ENCODE peak calls at places on chromosomes 1 and 21, in nine cellular contexts. L, E, X, F, U, A, W, Y and N are unnamed samples. For H3K4me1, the result is how much of the 10 kb centered on the place peaks cover.

GRCh38 chr1:183773456-183773855 is 31.5 kb upstream of the RGL1 start:
- DNase-seq in X (no peak), Y (no peak), F (no peak), A (no peak), E (no peak), L (no peak), W (no peak), U (no peak), N (no peak)

GRCh38 chr1:63466759-63467158 is 56.3 kb downstream of the ITGB3BP start:
- DNase-seq in L (no peak), A (no peak), X (no peak), E (no peak), W (no peak), U (no peak), F (no peak), Y (no peak), N (no peak)

GRCh38 chr1:2158272-2158671 is 36.3 kb downstream of the FAAP20 start:
- DNase-seq in U (no peak), L (no peak), Y (no peak), A (no peak), E (no peak), X (no peak), W (no peak), F (no peak), N (no peak)

GRCh38 chr1:10920063-10920626 is 92.3 kb upstream of the TARDBP start:
- DNase-seq in Y (no peak), U (no peak), A (no peak), X (no peak), L (no peak), E (no peak), F (no peak), W (no peak), N (no peak)

GRCh38 chr1:222163895-222164294 is 384.0 kb downstream of the HHIPL2 start:
- DNase-seq in F (no peak), W (no peak), L (no peak), U (no peak), X (no peak), E (no peak), A (no peak), Y (no peak), N (no peak)

GRCh38 chr1:76868154-76868882 is 1.0 kb downstream of the ST6GALNAC5 start:
- DNase-seq in L (no peak), E (peak), Y (peak), X (no peak), U (peak), F (no peak), A (peak), W (no peak), N (no peak)

GRCh38 chr1:31302749-31303441 is 6.1 kb downstream of the ZCCHC17 start:
- DNase-seq in L (no peak), X (no peak), W (no peak), U (peak), F (no peak), Y (no peak), E (no peak), A (no peak), N (no peak)

GRCh38 chr1:22952694-22953391 is 19.8 kb downstream of the LACTBL1 start:
- DNase-seq in L (no peak), A (no peak), X (no peak), Y (no peak), F (no peak), W (no peak), U (no peak), E (no peak), N (no peak)

GRCh38 chr1:10789392-10790154 is 6.9 kb downstream of the CASZ1 start:
- DNase-seq in L (no peak), U (no peak), X (no peak), Y (no peak), F (no peak), E (no peak), W (no peak), A (no peak), N (no peak)

GRCh38 chr1:119622694-119623515 is 25.2 kb downstream of the ZNF697 start:
- DNase-seq in A (no peak), F (no peak), U (no peak), Y (no peak), E (no peak), L (no peak), W (no peak), X (no peak), N (no peak)

GRCh38 chr1:60504206-60504868 is 430.8 kb upstream of the C1orf87 start:
- DNase-seq in L (no peak), F (no peak), W (no peak), U (no peak), Y (no peak), A (peak), X (no peak), E (no peak), N (no peak)

GRCh38 chr1:44276006-44276405 is 62.7 kb downstream of the DMAP1 start:
- DNase-seq in A (peak), U (peak), E (no peak), X (no peak), L (no peak), W (no peak), Y (no peak), F (no peak), N (no peak)

GRCh38 chr1:188127507-188127906 is 1298.8 kb downstream of the PLA2G4A start:
- DNase-seq in Y (no peak), X (no peak), F (no peak), U (no peak), W (no peak), E (no peak), L (no peak), A (no peak), N (no peak)

GRCh38 chr1:53046930-53047329 is 15.1 kb upstream of the PODN start:
- DNase-seq in E (no peak), L (no peak), X (no peak), F (no peak), A (peak), Y (no peak), U (peak), W (no peak), N (no peak)

GRCh38 chr21:31732891-31733520 is 1.1 kb upstream of the SCAF4 start:
- DNase-seq in W (peak), L (no peak), X (peak), A (no peak), F (no peak), Y (no peak), E (no peak), U (peak), N (peak)

GRCh38 chr1:204513117-204513716 is 3.0 kb upstream of the MDM4 start:
- DNase-seq in Y (no peak), L (peak), F (no peak), W (no peak), A (no peak), U (no peak), E (no peak), X (no peak), N (no peak)

GRCh38 chr1:211641942-211642341 is 33.5 kb downstream of the NEK2 start:
- DNase-seq in A (no peak), W (no peak), Y (no peak), L (no peak), E (no peak), F (no peak), X (no peak), U (no peak), N (no peak)

GRCh38 chr1:38047603-38048146 is 1.1 kb upstream of the POU3F1 start:
- DNase-seq in Y (no peak), F (no peak), E (no peak), U (peak), X (no peak), A (no peak), L (no peak), W (no peak), N (no peak)

GRCh38 chr1:181541947-181542346 is 58.6 kb downstream of the CACNA1E start:
- DNase-seq in Y (no peak), X (no peak), L (no peak), A (no peak), W (peak), E (no peak), U (peak), F (no peak), N (no peak)

GRCh38 chr1:190179817-190180216 is 297.8 kb downstream of the BRINP3 start:
- DNase-seq in U (peak), A (no peak), L (no peak), X (no peak), E (no peak), F (no peak), Y (no peak), W (no peak), N (no peak)

GRCh38 chr1:45037456-45037855 is 25.4 kb downstream of the UROD start:
- DNase-seq in A (no peak), E (no peak), X (no peak), F (peak), W (no peak), L (no peak), Y (no peak), U (peak), N (no peak)

GRCh38 chr1:150061632-150062101 is 5.9 kb upstream of the VPS45 start:
- DNase-seq in A (no peak), W (no peak), X (peak), E (no peak), L (no peak), F (no peak), U (peak), Y (no peak), N (no peak)

GRCh38 chr1:180194546-180195207 is 35.4 kb upstream of the LHX4 start:
- DNase-seq in W (no peak), Y (no peak), X (no peak), F (peak), U (no peak), A (no peak), E (no peak), L (no peak), N (no peak)

GRCh38 chr1:234336359-234336758 is 36.9 kb upstream of the COA6 start:
- DNase-seq in X (no peak), U (no peak), L (no peak), F (no peak), Y (no peak), E (no peak), W (no peak), A (no peak), N (no peak)

GRCh38 chr1:42335809-42336518 is 929 bp upstream of the FOXJ3 start:
- DNase-seq in X (no peak), A (peak), E (no peak), W (no peak), F (no peak), L (no peak), Y (peak), U (peak), N (no peak)

GRCh38 chr1:183237046-183237445 is 51.0 kb downstream of the LAMC2 start:
- DNase-seq in L (no peak), F (no peak), W (no peak), Y (no peak), X (no peak), A (no peak), E (no peak), U (no peak), N (no peak)

GRCh38 chr1:199029401-199029800 is 390.6 kb downstream of the PTPRC start:
- DNase-seq in U (peak), X (no peak), A (no peak), W (no peak), E (no peak), L (no peak), F (no peak), Y (no peak), N (no peak)

GRCh38 chr1:155909894-155910293 is 1.3 kb downstream of the RIT1 start:
- DNase-seq in A (peak), U (peak), E (no peak), F (no peak), X (no peak), L (no peak), W (no peak), Y (no peak), N (no peak)

GRCh38 chr1:10056599-10056987 is 23.8 kb downstream of the UBE4B start:
- DNase-seq in X (peak), U (no peak), L (no peak), E (no peak), W (no peak), A (no peak), Y (no peak), F (no peak), N (no peak)

GRCh38 chr1:43274804-43275180 is 5.0 kb downstream of the TMEM125 start:
- DNase-seq in U (no peak), A (no peak), E (no peak), Y (no peak), F (no peak), L (no peak), X (peak), W (no peak), N (no peak)

GRCh38 chr1:200628223-200628868 is 7.8 kb upstream of the KIF14 start:
- DNase-seq in U (no peak), W (no peak), A (no peak), Y (no peak), X (no peak), L (no peak), F (no peak), E (no peak), N (peak)

GRCh38 chr1:231519166-231519565 is 9.3 kb upstream of the TSNAX start:
- DNase-seq in F (no peak), L (no peak), X (no peak), E (no peak), Y (no peak), U (peak), W (no peak), A (no peak), N (no peak)

GRCh38 chr1:94843430-94843829 is 23.3 kb downstream of the SLC44A3 start:
- DNase-seq in U (no peak), X (no peak), F (no peak), L (no peak), E (no peak), A (no peak), W (no peak), Y (no peak), N (no peak)

GRCh38 chr1:154697710-154698109 is 89.7 kb upstream of the ADAR start:
- DNase-seq in X (no peak), Y (no peak), W (no peak), L (no peak), E (no peak), U (no peak), A (peak), F (no peak), N (no peak)

GRCh38 chr1:169879034-169879835 is 14.5 kb downstream of the SCYL3 start:
- DNase-seq in A (no peak), L (no peak), Y (no peak), U (no peak), E (no peak), F (no peak), W (no peak), X (no peak), N (no peak)

GRCh38 chr1:106207185-106207584 is 849.3 kb upstream of the PRMT6 start:
- DNase-seq in U (no peak), Y (no peak), X (no peak), W (no peak), E (no peak), F (no peak), A (no peak), L (no peak), N (no peak)

GRCh38 chr21:37748351-37748750 is 167.9 kb downstream of the KCNJ6 start:
- DNase-seq in F (no peak), U (no peak), W (no peak), L (no peak), E (no peak), X (no peak), A (no peak), Y (no peak), N (no peak)

GRCh38 chr21:37749132-37749531 is 167.1 kb downstream of the KCNJ6 start:
- DNase-seq in A (no peak), L (no peak), W (no peak), E (no peak), X (no peak), Y (no peak), U (no peak), F (no peak), N (no peak)

GRCh38 chr21:37746849-37747248 is 169.4 kb downstream of the KCNJ6 start:
- DNase-seq in W (no peak), X (no peak), L (no peak), Y (no peak), F (no peak), E (no peak), A (no peak), U (no peak), N (no peak)

GRCh38 chr21:37753122-37753599 is 163.1 kb downstream of the KCNJ6 start:
- DNase-seq in Y (no peak), W (no peak), L (no peak), X (no peak), A (no peak), E (no peak), F (no peak), U (no peak), N (no peak)

DNA sequence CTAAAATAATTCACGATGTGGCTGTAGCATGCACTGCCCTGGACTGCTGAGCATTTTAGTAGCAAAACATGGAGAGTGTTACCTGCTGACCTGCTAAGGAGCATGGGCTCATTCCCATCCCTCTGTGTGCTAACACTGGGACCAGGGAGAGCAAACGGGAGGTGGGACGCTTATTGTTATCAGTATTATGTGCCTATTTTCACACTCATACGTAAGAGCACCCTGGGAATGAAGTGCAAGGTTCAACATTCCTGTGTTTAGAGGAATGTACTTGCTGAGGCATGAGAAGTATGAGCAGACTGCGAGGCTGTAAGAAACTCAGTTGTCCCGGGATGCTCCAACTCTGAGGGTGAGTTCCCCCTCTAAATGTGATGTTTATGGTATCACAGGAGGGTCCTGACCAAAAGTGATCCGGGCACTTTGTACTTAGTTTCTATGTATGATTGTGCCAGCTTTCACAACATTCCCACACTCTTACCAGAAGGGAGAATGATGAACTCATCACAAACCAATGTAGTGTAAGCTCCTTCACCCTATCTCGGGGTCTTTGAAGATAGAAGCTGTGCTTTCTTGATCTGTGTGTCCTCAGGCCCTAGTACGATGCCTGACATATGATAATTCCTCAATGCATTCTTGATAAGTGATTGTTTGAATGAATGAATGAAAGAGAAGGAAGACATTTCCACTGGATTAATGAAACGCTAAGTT is 164.8 kb downstream of the KCNJ6 start:
- DNase-seq in U (peak), A (no peak), F (no peak), Y (no peak), W (no peak), X (no peak), E (no peak), L (no peak), N (no peak)
- H3K27ac ChIP-seq in U (no peak), A (no peak), F (no peak), Y (peak), W (no peak), X (no peak), E (no peak), L (no peak), N (no peak)

GRCh38 chr1:178643871-178644270 is 81.2 kb upstream of the RALGPS2 start:
- DNase-seq in L (no peak), X (no peak), E (no peak), F (no peak), A (no peak), Y (no peak), W (no peak), U (no peak), N (no peak)
- H3K4me1 ChIP-seq in L (under half), X (under half), E (under half), F (under half), A (under half), Y (under half), W (under half), U (under half), N (under half)

GRCh38 chr1:202162418-202163280 is 2.2 kb upstream of the PTPN7 start:
- DNase-seq in E (no peak), L (peak), F (peak), U (no peak), A (no peak), W (no peak), Y (no peak), X (no peak), N (no peak)
- H3K27ac ChIP-seq in E (no peak), L (peak), F (peak), U (no peak), A (no peak), W (no peak), Y (no peak), X (no peak), N (peak)

DNA sequence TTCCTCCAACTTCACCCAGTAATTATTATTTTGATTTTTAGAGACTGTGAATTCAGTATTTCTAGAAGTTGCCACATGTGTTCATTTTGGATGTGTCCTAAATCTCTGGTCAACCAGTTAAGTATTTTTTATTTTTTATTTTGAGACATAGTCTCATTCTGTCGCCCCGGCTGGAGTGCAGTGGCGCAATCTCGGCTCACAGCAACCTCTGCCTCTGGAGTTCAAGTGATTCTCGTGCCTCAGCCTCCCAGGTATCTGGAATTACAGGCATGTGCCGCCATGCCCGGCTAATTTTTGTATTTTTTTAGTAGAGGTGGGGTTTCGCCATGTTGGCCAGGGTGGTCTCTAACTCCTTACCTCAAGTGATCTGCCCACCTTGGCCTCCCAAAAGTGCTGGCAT is 8.0 kb downstream of the MACF1 start:
- DNase-seq in L (no peak), F (no peak), W (no peak), X (no peak), U (no peak), Y (no peak), A (no peak), E (no peak), N (no peak)
- H3K4me1 ChIP-seq in L (under half), F (under half), W (under half), X (half or more), U (under half), Y (under half), A (under half), E (under half), N (under half)

DNA sequence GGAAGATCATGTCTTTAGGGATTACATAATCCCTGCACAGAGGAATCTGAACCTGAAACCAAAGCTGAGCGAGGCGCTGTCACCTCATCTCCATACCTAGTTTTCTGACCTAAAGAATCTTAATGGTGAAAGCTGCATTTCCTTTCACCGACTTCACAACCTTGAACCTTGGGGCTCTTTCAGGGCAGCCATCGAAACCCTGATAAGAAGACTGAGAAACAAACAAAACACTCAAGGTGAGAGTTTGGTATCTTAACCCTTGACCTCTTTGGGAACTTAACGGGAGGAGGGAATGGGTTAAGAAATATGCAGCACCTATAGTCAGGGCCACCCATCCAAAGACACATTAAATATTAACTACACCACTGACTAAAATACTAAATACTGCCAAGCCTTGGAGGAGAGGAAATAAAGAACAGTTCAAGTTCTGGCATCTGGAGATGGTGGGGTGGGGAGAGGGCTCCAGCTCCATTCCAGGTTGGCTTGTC is 2.0 kb downstream of the C1orf116 start:
- DNase-seq in W (no peak), F (no peak), E (no peak), L (no peak), A (no peak), X (no peak), Y (no peak), U (no peak), N (no peak)
- H3K27ac ChIP-seq in W (no peak), F (peak), E (no peak), L (no peak), A (no peak), X (no peak), Y (no peak), U (no peak), N (peak)

GRCh38 chr1:162537216-162537615 is 24.3 kb upstream of the UAP1 start:
- DNase-seq in F (no peak), X (no peak), U (no peak), W (no peak), E (no peak), A (no peak), L (no peak), Y (no peak), N (no peak)
- H3K4me1 ChIP-seq in F (under half), X (under half), U (under half), W (under half), E (under half), A (under half), L (under half), Y (under half), N (under half)